ENCODE peak calls at places on chromosomes 7 and 10, in six cellular contexts. One of them, this sample, is unnamed.

GRCh38 chr7:126419047-126419446 is 833.7 kb downstream of the GRM8 start:
- DNase-seq in neuronal stem cell: no peak
- DNase-seq in IMR-90: no peak
- DNase-seq in mesendoderm: no peak
- DNase-seq in mesenchymal stem cell: no peak
- DNase-seq in H1: no peak
- DNase-seq in this sample: no peak

GRCh38 chr7:19105546-19105945 is 11.9 kb downstream of the TWIST1 start:
- DNase-seq in H1: no peak
- DNase-seq in neuronal stem cell: no peak
- DNase-seq in mesenchymal stem cell: no peak
- DNase-seq in IMR-90: no peak
- DNase-seq in mesendoderm: no peak
- DNase-seq in this sample: no peak

GRCh38 chr10:129491123-129491734 is 24.2 kb downstream of the MGMT start:
- DNase-seq in H1: no peak
- DNase-seq in neuronal stem cell: no peak
- DNase-seq in mesenchymal stem cell: no peak
- DNase-seq in mesendoderm: peak
- DNase-seq in IMR-90: peak
- DNase-seq in this sample: no peak

GRCh38 chr7:78148166-78148894 is 349.8 kb downstream of the PHTF2 start:
- DNase-seq in neuronal stem cell: no peak
- DNase-seq in IMR-90: peak
- DNase-seq in mesendoderm: no peak
- DNase-seq in mesenchymal stem cell: no peak
- DNase-seq in H1: no peak
- DNase-seq in this sample: no peak

GRCh38 chr10:116146374-116146773 is 126.6 kb downstream of the GFRA1 start:
- DNase-seq in mesenchymal stem cell: peak
- DNase-seq in IMR-90: peak
- DNase-seq in mesendoderm: no peak
- DNase-seq in H1: no peak
- DNase-seq in neuronal stem cell: no peak
- DNase-seq in this sample: no peak

GRCh38 chr7:142790565-142790964 is 19.8 kb downstream of the PRSS2 start:
- DNase-seq in mesendoderm: no peak
- DNase-seq in mesenchymal stem cell: no peak
- DNase-seq in H1: no peak
- DNase-seq in IMR-90: no peak
- DNase-seq in neuronal stem cell: no peak
- DNase-seq in this sample: no peak

GRCh38 chr7:88169717-88170320 is 50.0 kb downstream of the SRI start:
- DNase-seq in neuronal stem cell: no peak
- DNase-seq in mesenchymal stem cell: peak
- DNase-seq in mesendoderm: no peak
- DNase-seq in IMR-90: peak
- DNase-seq in H1: no peak
- DNase-seq in this sample: no peak

GRCh38 chr7:114885836-114886235 is 36.1 kb upstream of the MDFIC start:
- DNase-seq in neuronal stem cell: no peak
- DNase-seq in mesendoderm: no peak
- DNase-seq in mesenchymal stem cell: peak
- DNase-seq in H1: no peak
- DNase-seq in IMR-90: peak
- DNase-seq in this sample: no peak

GRCh38 chr7:138932870-138933269 is 48.3 kb downstream of the KIAA1549 start:
- DNase-seq in mesendoderm: no peak
- DNase-seq in H1: peak
- DNase-seq in IMR-90: no peak
- DNase-seq in mesenchymal stem cell: no peak
- DNase-seq in neuronal stem cell: no peak
- DNase-seq in this sample: no peak

GRCh38 chr7:118109607-118110006 is 74.4 kb upstream of the LSM8 start:
- DNase-seq in H1: no peak
- DNase-seq in neuronal stem cell: no peak
- DNase-seq in mesenchymal stem cell: no peak
- DNase-seq in IMR-90: no peak
- DNase-seq in mesendoderm: no peak
- DNase-seq in this sample: no peak

GRCh38 chr7:88363869-88364268 is 57.2 kb upstream of the STEAP4 start:
- DNase-seq in IMR-90: no peak
- DNase-seq in neuronal stem cell: no peak
- DNase-seq in mesendoderm: no peak
- DNase-seq in H1: no peak
- DNase-seq in mesenchymal stem cell: no peak
- DNase-seq in this sample: no peak

GRCh38 chr10:36224431-36224985 is 582.4 kb upstream of the FZD8 start:
- DNase-seq in H1: no peak
- DNase-seq in mesenchymal stem cell: peak
- DNase-seq in mesendoderm: no peak
- DNase-seq in neuronal stem cell: no peak
- DNase-seq in IMR-90: peak
- DNase-seq in this sample: no peak

GRCh38 chr10:131134001-131134576 is 177.4 kb downstream of the TCERG1L start:
- DNase-seq in mesenchymal stem cell: no peak
- DNase-seq in H1: no peak
- DNase-seq in mesendoderm: no peak
- DNase-seq in neuronal stem cell: no peak
- DNase-seq in IMR-90: no peak
- DNase-seq in this sample: no peak

GRCh38 chr7:66781408-66782090 is 41.0 kb downstream of the RABGEF1 start:
- DNase-seq in mesendoderm: no peak
- DNase-seq in mesenchymal stem cell: no peak
- DNase-seq in neuronal stem cell: no peak
- DNase-seq in H1: no peak
- DNase-seq in IMR-90: no peak
- DNase-seq in this sample: no peak
- H3K18ac ChIP-seq in mesendoderm: no peak
- H3K18ac ChIP-seq in mesenchymal stem cell: peak
- H3K18ac ChIP-seq in neuronal stem cell: no peak
- H3K18ac ChIP-seq in H1: no peak
- H3K18ac ChIP-seq in IMR-90: no peak
- H3K18ac ChIP-seq in this sample: no peak

DNA sequence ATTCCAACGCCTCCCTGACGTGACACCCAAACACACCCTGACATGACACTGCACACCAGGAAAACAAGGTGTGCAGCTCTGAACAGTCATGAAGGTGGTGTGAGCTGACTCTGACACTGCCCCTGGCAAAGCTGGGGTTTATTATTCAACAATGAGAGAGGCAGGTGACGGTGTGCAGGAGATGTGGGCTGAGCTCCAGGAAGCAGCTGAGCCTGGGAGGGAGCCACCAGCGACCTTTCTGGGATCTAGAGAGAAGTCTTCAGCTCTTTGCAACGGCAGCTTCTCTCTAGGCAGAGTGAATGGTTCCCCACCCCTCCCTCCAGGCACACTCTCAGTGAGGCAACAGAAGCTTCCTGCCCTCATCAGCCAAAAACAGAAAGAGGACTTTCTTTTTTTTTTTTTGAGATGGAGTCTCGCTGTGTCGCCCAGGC is 65.6 kb downstream of the SH3PXD2A start:
- DNase-seq in neuronal stem cell: no peak
- DNase-seq in IMR-90: no peak
- DNase-seq in H1: no peak
- DNase-seq in mesendoderm: no peak
- DNase-seq in mesenchymal stem cell: no peak
- DNase-seq in this sample: no peak
- H3K18ac ChIP-seq in neuronal stem cell: peak
- H3K18ac ChIP-seq in IMR-90: no peak
- H3K18ac ChIP-seq in H1: no peak
- H3K18ac ChIP-seq in mesendoderm: no peak
- H3K18ac ChIP-seq in mesenchymal stem cell: no peak
- H3K18ac ChIP-seq in this sample: no peak

DNA sequence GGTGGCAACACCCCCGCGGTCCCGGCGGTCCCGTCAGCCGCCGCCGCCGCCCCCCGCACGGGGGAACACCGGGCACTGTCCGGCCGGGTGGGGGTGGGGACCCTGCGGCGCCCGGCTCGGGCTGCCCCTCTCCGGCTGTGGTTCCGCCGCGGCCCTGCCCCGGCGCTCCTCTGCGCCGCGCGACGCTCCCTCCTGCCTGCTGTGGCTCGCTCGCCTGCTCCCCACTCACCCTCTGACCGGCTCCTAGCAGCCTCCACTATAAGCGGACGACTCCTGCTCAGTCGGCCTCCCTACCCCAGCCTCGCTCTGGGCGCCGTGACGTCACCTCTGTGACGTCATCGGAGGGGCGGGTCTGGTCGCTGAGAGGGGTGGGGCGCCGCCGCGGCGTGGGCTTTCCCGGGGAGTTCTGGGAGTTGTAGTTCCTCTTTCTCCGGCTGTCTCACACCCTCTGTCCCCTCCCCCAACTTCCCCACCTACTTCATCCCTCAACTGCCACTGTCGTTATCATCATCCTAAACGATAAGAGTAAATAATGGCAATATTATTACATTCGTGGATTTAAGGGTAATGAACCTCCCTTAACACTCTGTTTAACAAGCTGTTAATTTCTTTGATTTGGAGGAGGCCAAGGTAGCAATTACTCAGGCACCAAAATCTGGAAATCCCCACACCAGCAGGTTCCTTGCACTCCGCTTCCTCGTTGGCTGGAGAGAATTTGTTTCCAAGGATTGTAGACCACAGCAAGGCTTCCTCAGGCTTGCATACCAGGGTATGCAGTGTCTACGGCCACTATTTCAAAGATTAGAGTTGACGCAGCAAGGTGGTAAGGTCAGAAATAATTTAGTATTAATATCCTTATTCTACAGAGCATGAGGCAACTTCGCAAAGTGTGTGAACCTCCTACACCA is at the start of gene UBE2H:
- DNase-seq in mesendoderm: peak
- DNase-seq in IMR-90: peak
- DNase-seq in mesenchymal stem cell: peak
- DNase-seq in neuronal stem cell: peak
- DNase-seq in H1: peak
- DNase-seq in this sample: peak
- H3K18ac ChIP-seq in mesendoderm: peak
- H3K18ac ChIP-seq in IMR-90: peak
- H3K18ac ChIP-seq in mesenchymal stem cell: peak
- H3K18ac ChIP-seq in neuronal stem cell: peak
- H3K18ac ChIP-seq in H1: peak
- H3K18ac ChIP-seq in this sample: peak

DNA sequence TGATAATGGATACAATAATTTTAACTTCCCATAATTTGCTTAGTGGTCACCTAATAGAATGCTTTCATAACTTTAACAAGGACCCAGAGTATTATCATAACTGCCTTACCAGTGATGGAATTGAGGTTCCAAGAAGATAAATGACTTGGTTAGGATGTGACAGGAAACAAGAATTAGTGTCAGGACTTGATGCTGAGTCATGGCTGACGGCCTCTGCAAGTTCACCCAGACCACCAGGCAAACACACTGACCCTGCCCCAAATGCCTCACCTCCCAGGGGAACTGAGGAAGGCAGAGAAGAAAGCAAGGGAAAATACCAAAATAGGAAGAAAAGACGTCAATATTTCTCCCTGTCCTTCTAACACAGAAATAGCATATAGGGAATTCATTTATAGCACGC is 636.3 kb downstream of the PARD3 start:
- DNase-seq in H1: no peak
- DNase-seq in mesenchymal stem cell: no peak
- DNase-seq in IMR-90: no peak
- DNase-seq in mesendoderm: peak
- DNase-seq in neuronal stem cell: no peak
- DNase-seq in this sample: no peak
- H3K18ac ChIP-seq in H1: no peak
- H3K18ac ChIP-seq in mesenchymal stem cell: peak
- H3K18ac ChIP-seq in IMR-90: no peak
- H3K18ac ChIP-seq in mesendoderm: peak
- H3K18ac ChIP-seq in neuronal stem cell: no peak
- H3K18ac ChIP-seq in this sample: no peak

DNA sequence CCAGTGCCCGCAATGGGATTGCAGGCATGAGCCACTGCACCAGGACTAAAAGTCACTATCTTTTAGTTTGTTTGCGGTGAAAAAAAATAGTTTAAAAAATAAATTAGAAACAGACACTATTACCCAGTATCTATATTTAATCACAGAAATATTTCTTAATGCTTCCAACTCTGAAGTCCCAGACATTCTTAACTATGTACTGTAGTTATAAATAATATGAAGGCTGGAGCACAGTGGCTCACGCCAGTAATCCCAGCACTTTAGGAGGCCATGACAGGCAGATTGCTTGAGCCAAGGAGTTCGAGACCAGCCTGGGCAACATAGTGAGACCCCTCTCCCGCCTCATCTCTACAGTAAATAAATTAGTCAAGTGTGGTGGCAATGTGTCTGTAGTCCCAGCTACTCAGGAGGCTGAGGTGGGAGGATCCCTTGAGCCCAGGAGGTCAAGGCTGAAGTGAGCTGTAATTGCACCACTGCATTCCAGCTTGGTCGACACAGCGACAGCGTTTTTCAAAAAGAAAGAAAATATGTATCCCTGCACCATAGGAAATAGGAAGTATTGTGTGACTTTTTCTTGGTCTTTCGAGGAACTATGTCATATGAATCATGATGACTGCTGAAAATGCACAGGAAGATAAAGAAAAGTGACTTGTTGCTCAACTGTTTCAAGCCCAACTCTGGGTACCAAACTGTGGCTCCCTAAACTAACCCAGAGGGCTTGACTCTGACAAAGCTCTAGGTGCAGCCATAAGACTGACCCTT is 74.9 kb upstream of the STEAP1B start:
- DNase-seq in neuronal stem cell: no peak
- DNase-seq in H1: no peak
- DNase-seq in mesendoderm: no peak
- DNase-seq in IMR-90: no peak
- DNase-seq in mesenchymal stem cell: no peak
- DNase-seq in this sample: no peak
- H3K18ac ChIP-seq in neuronal stem cell: no peak
- H3K18ac ChIP-seq in H1: no peak
- H3K18ac ChIP-seq in mesendoderm: no peak
- H3K18ac ChIP-seq in IMR-90: peak
- H3K18ac ChIP-seq in mesenchymal stem cell: peak
- H3K18ac ChIP-seq in this sample: no peak

GRCh38 chr10:7913122-7913872 is 95.0 kb downstream of the TAF3 start:
- DNase-seq in IMR-90: no peak
- DNase-seq in neuronal stem cell: no peak
- DNase-seq in mesenchymal stem cell: no peak
- DNase-seq in H1: no peak
- DNase-seq in mesendoderm: no peak
- DNase-seq in this sample: no peak
- H3K18ac ChIP-seq in IMR-90: no peak
- H3K18ac ChIP-seq in neuronal stem cell: no peak
- H3K18ac ChIP-seq in mesenchymal stem cell: no peak
- H3K18ac ChIP-seq in H1: no peak
- H3K18ac ChIP-seq in mesendoderm: peak
- H3K18ac ChIP-seq in this sample: no peak

This sample was measured in H9.